ENCODE peak calls at places on chromosome 17, in eight cellular contexts. A, H, U, Q, Y, I, B and M are unnamed samples.

GRCh38 chr17:70310251-70310672 is 140.9 kb downstream of the KCNJ2 start:
- DNase-seq in U (no peak), I (no peak), H (no peak), Q (no peak), A (peak; percentile 6), B (no peak), Y (no peak), M (no peak)

GRCh38 chr17:77944390-77945222 is 13.9 kb upstream of the TNRC6C start:
- DNase-seq in Y (no peak), H (no peak), U (no peak), Q (no peak), B (no peak), I (no peak), A (peak; percentile 54), M (peak; percentile 40)

GRCh38 chr17:52227926-52228325 is 69.4 kb upstream of the CA10 start:
- DNase-seq in U (no peak), H (no peak), Q (no peak), Y (no peak), A (no peak), I (no peak), B (no peak), M (no peak)

GRCh38 chr17:46115687-46116086 is 77.5 kb downstream of the KANSL1 start:
- DNase-seq in Y (no peak), Q (no peak), A (no peak), U (no peak), H (no peak), B (no peak), I (no peak), M (no peak)

GRCh38 chr17:17076066-17076465 is 33.8 kb downstream of the MPRIP start:
- DNase-seq in U (no peak), B (peak; percentile 50), H (no peak), I (no peak), Y (no peak), A (no peak), Q (no peak), M (no peak)

GRCh38 chr17:27456681-27457404 is 595 bp downstream of the KSR1 start:
- DNase-seq in A (no peak), H (no peak), U (no peak), I (no peak), B (peak; percentile 72), Y (no peak), Q (peak; percentile 32), M (no peak)

GRCh38 chr17:75406222-75406615 is 741 bp upstream of the GRB2 start:
- DNase-seq in A (no peak), B (no peak), H (no peak), I (no peak), U (no peak), Q (peak; percentile 28), Y (no peak), M (no peak)

GRCh38 chr17:50697663-50698272 is 9.9 kb downstream of the ANKRD40 start:
- DNase-seq in B (no peak), A (no peak), Y (no peak), U (no peak), H (no peak), Q (no peak), I (no peak), M (no peak)

GRCh38 chr17:58337126-58337599 is 8.6 kb upstream of the TSPOAP1 start:
- DNase-seq in I (peak; percentile 60), Y (no peak), A (peak; percentile 70), U (no peak), B (no peak), Q (no peak), H (no peak), M (no peak)

GRCh38 chr17:30297715-30298114 is 6.0 kb upstream of the BLMH start:
- DNase-seq in A (no peak), I (no peak), Q (no peak), H (no peak), B (no peak), U (no peak), Y (no peak), M (no peak)

GRCh38 chr17:40074871-40075215 is 12.1 kb downstream of the THRA start:
- DNase-seq in A (no peak), H (no peak), B (no peak), U (no peak), I (no peak), Q (no peak), Y (no peak), M (no peak)

GRCh38 chr17:40075216-40076100 is 12.7 kb downstream of the THRA start:
- DNase-seq in I (peak; percentile 71), B (peak; percentile 95), Y (no peak), A (peak; percentile 87), Q (peak; percentile 86), H (peak; percentile 69), U (peak; percentile 84), M (peak; percentile 91)

GRCh38 chr17:40076101-40076498 is 13.3 kb downstream of the THRA start:
- DNase-seq in B (no peak), Y (no peak), H (no peak), I (no peak), U (no peak), A (no peak), Q (no peak), M (no peak)

GRCh38 chr17:40074175-40074512 is 11.4 kb downstream of the THRA start:
- DNase-seq in A (no peak), U (no peak), Y (no peak), Q (no peak), H (no peak), B (no peak), I (no peak), M (no peak)

DNA sequence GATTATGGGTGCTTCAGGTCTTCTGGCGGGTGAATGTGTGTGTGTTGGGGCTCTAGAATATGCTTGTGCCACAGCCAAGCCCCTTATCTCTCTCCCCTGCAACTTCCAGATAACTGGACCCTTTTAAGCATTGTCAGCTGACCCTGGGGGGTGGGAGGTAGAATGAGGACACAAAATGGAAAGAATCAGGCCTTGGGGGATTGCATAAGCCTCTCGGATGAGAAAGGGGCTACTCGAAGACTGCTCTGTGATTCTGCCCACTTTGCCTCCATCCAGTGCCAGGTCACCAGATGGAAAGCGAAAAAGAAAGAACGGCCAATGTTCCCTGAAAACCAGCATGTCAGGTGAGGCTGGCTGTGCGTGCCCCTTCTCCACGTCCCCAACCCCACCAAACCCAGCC is 13.8 kb downstream of the THRA start:
- DNase-seq in A (no peak), U (no peak), B (no peak), I (no peak), Q (no peak), H (no peak), Y (no peak), M (no peak)
- H3K4me1 ChIP-seq in A (peaks cover 5% of the 10 kb centered on the region), U (peaks cover 51% of the 10 kb centered on the region), B (peaks cover 59% of the 10 kb centered on the region), I (peaks cover 25% of the 10 kb centered on the region), Q (peaks cover 17% of the 10 kb centered on the region), H (peaks cover 53% of the 10 kb centered on the region), Y (peaks cover 52% of the 10 kb centered on the region), M (peaks cover 14% of the 10 kb centered on the region)

GRCh38 chr17:47708864-47709541 is 15.0 kb downstream of the TBKBP1 start:
- DNase-seq in B (peak; percentile 68), A (no peak), U (no peak), Q (peak; percentile 52), H (no peak), I (no peak), Y (no peak), M (no peak)
- H3K4me3 ChIP-seq in B (no peak overlapping the region), A (no peak overlapping the region), U (peak overlapping the region; percentile 46), Q (no peak overlapping the region), H (peak overlapping the region; percentile 41), I (no peak overlapping the region), Y (no peak overlapping the region), M (peak overlapping the region; percentile 38)

GRCh38 chr17:20267459-20267842 is 199.9 kb downstream of the LGALS9B start:
- DNase-seq in I (peak; percentile 42), Q (no peak), H (no peak), Y (no peak), A (no peak), B (no peak), U (no peak), M (no peak)
- H3K4me1 ChIP-seq in I (peaks cover 76% of the 10 kb centered on the region), Q (peaks cover 7% of the 10 kb centered on the region), H (peaks cover 17% of the 10 kb centered on the region), Y (peaks cover 23% of the 10 kb centered on the region), A (no peaks in the 10 kb centered on the region), B (no peaks in the 10 kb centered on the region), U (no peaks in the 10 kb centered on the region), M (peaks cover 11% of the 10 kb centered on the region)

GRCh38 chr17:6557040-6557438 is 684 bp upstream of the PITPNM3 start:
- DNase-seq in U (no peak), Q (no peak), Y (no peak), I (no peak), B (no peak), H (no peak), A (no peak), M (no peak)
- H3K4me3 ChIP-seq in U (peak overlapping the region; percentile 88), Q (peak overlapping the region; percentile 57), Y (peak overlapping the region; percentile 82), I (no peak overlapping the region), B (peak overlapping the region; percentile 27), H (peak overlapping the region; percentile 65), A (no peak overlapping the region), M (no peak overlapping the region)

DNA sequence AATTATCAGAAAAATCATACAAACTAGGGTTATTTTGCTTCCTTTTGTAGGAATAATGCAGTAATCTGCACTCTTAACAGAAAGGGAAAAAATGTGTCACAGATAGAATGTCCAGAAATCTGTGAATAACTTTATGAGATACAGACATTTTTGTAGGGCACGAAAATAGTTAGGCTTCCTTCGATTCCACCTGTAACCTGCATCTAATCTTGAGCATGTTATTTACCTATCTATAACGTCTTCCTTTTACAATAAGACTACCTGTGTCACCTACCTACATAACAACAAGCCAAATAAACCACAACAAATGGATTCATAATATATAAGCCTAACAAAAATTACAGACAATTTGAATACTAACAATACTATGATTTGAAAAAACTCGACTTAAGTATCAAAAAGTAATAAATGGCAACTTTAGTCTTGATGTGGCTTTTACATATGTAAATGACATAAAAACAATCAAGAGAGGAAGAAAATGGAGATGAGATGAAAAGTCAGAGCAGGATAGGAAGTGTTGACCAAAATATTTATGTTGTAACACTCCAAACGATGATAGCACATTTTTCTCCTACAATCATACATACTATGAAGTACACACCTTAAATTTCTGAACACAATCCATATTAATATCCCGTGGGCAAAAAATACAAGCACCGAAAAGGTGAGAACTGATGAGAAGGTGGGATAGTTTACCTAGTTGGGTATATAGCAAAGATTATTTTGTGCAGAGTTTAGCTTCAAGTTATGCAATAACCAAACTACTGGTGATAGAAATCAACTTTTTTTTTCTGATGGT is 2.5 kb downstream of the STAT5B start:
- DNase-seq in U (no peak), A (no peak), I (peak; percentile 43), Y (no peak), B (no peak), H (no peak), Q (no peak), M (no peak)
- H3K4me1 ChIP-seq in U (peaks cover 12% of the 10 kb centered on the region), A (peaks cover 3% of the 10 kb centered on the region), I (peaks cover 69% of the 10 kb centered on the region), Y (peaks cover 52% of the 10 kb centered on the region), B (peaks cover 64% of the 10 kb centered on the region), H (peaks cover 22% of the 10 kb centered on the region), Q (peaks cover 30% of the 10 kb centered on the region), M (peaks cover 66% of the 10 kb centered on the region)

GRCh38 chr17:63780928-63781327 is 7.0 kb downstream of the DDX42 start:
- DNase-seq in I (no peak), Y (no peak), A (no peak), B (no peak), H (no peak), Q (no peak), U (no peak), M (no peak)

GRCh38 chr17:63786117-63786516 is 12.1 kb downstream of the DDX42 start:
- DNase-seq in I (no peak), U (no peak), Q (no peak), Y (no peak), A (no peak), B (no peak), H (no peak), M (no peak)

GRCh38 chr17:63780507-63780906 is 6.5 kb downstream of the DDX42 start:
- DNase-seq in U (no peak), H (no peak), Y (no peak), Q (no peak), A (no peak), I (no peak), B (no peak), M (no peak)

GRCh38 chr17:63785556-63785955 is 11.6 kb downstream of the DDX42 start:
- DNase-seq in I (no peak), Q (no peak), U (no peak), Y (no peak), H (no peak), A (no peak), B (no peak), M (no peak)

GRCh38 chr17:63783522-63783921 is 9.6 kb downstream of the DDX42 start:
- DNase-seq in B (no peak), I (no peak), Q (no peak), H (no peak), A (no peak), Y (no peak), U (no peak), M (no peak)
- H3K4me3 ChIP-seq in B (no peak overlapping the region), I (no peak overlapping the region), Q (no peak overlapping the region), H (no peak overlapping the region), A (no peak overlapping the region), Y (no peak overlapping the region), U (no peak overlapping the region), M (no peak overlapping the region)